ENCODE peak calls at places on chromosome 20, in five cellular contexts. X, I, B, N and V are unnamed samples.
A peak's percentile ranks its signal among the peaks of the same experiment; 100 is the strongest.

GRCh38 chr20:63320616-63321147 is 27.7 kb downstream of the COL20A1 start:
- DNase-seq in N (no peak), X (no peak), B (peak; percentile 19), I (no peak), V (no peak)

GRCh38 chr20:22861231-22861980 is 173.7 kb upstream of the SSTR4 start:
- DNase-seq in X (no peak), B (no peak), N (no peak), I (no peak), V (no peak)

GRCh38 chr20:5065489-5066383 is 54.0 kb downstream of the PCNA start:
- DNase-seq in I (peak; percentile 26), X (peak; percentile 98), B (peak; percentile 70), N (no peak), V (peak; percentile 70)

GRCh38 chr20:41380551-41381262 is 14.1 kb upstream of the EMILIN3 start:
- DNase-seq in N (no peak), B (no peak), I (no peak), X (no peak), V (no peak)

GRCh38 chr20:45470262-45470931 is 844 bp downstream of the WFDC2 start:
- DNase-seq in I (peak; percentile 68), B (peak; percentile 40), X (no peak), N (no peak), V (peak; percentile 67)

GRCh38 chr20:16821211-16822089 is 73.3 kb downstream of the OTOR start:
- DNase-seq in I (peak; percentile 9), N (no peak), X (peak; percentile 65), B (no peak), V (no peak)

GRCh38 chr20:19440660-19441527 is 228.5 kb downstream of the SLC24A3 start:
- DNase-seq in N (no peak), X (no peak), I (no peak), B (no peak), V (no peak)

GRCh38 chr20:44644384-44645131 is 6.9 kb downstream of the ADA start:
- DNase-seq in N (no peak), X (peak; percentile 21), B (no peak), I (no peak), V (no peak)

GRCh38 chr20:29878281-29878741 is 1379.2 kb upstream of the DEFB115 start:
- DNase-seq in X (peak; percentile 69), I (peak; percentile 9), B (no peak), N (no peak), V (peak; percentile 26)

GRCh38 chr20:64144144-64144912 is 19.9 kb upstream of the MYT1 start:
- DNase-seq in I (no peak), B (no peak), X (no peak), N (no peak), V (no peak)

GRCh38 chr20:45782890-45783289 is 8.8 kb downstream of the WFDC3 start:
- DNase-seq in N (no peak), B (no peak), I (no peak), X (no peak), V (no peak)

GRCh38 chr20:43525016-43525415 is 17.5 kb downstream of the L3MBTL1 start:
- DNase-seq in N (no peak), I (no peak), B (no peak), X (no peak), V (no peak)

GRCh38 chr20:62735331-62735821 is 26.7 kb downstream of the NTSR1 start:
- DNase-seq in X (no peak), N (no peak), B (no peak), I (peak; percentile 5), V (no peak)

GRCh38 chr20:4053516-4053919 is 38.2 kb upstream of the RNF24 start:
- DNase-seq in B (no peak), X (no peak), I (no peak), N (no peak), V (no peak)

GRCh38 chr20:52746768-52747167 is 225.4 kb upstream of the TSHZ2 start:
- DNase-seq in X (no peak), N (no peak), B (no peak), I (no peak), V (no peak)

GRCh38 chr20:36542019-36542488 is 735 bp downstream of the MYL9 start:
- DNase-seq in B (peak; percentile 78), N (peak; percentile 47), X (peak; percentile 39), I (peak; percentile 38), V (no peak)

GRCh38 chr20:59412896-59413295 is 112.5 kb downstream of the EDN3 start:
- DNase-seq in N (no peak), B (no peak), I (no peak), X (peak; percentile 31), V (no peak)

GRCh38 chr20:39676857-39677351 is 714.8 kb downstream of the DHX35 start:
- DNase-seq in I (peak; percentile 35), B (no peak), X (peak; percentile 5), N (no peak), V (no peak)

GRCh38 chr20:49937023-49937929 is 1.1 kb downstream of the RNF114 start:
- DNase-seq in N (no peak), B (no peak), X (no peak), I (peak; percentile 42), V (no peak)

GRCh38 chr20:38246357-38247165 is 14.0 kb downstream of the KIAA1755 start:
- DNase-seq in I (no peak), B (peak; percentile 58), N (no peak), X (no peak), V (no peak)

GRCh38 chr20:38247166-38247509 is 13.4 kb downstream of the KIAA1755 start:
- DNase-seq in X (no peak), I (no peak), B (no peak), N (no peak), V (no peak)

GRCh38 chr20:38243617-38244016 is 16.9 kb downstream of the KIAA1755 start:
- DNase-seq in I (no peak), X (no peak), B (no peak), N (no peak), V (no peak)

GRCh38 chr20:38242848-38243449 is 17.6 kb downstream of the KIAA1755 start:
- DNase-seq in I (no peak), X (peak; percentile 71), B (no peak), N (no peak), V (no peak)

GRCh38 chr20:38245753-38246152 is 14.8 kb downstream of the KIAA1755 start:
- DNase-seq in N (peak; percentile 51), I (no peak), B (no peak), X (no peak), V (no peak)
- TF ChIP-seq EP300 in N (peak; percentile 73), I (no peak), B (peak; percentile 35), X (no peak), V (peak; percentile 88)

DNA sequence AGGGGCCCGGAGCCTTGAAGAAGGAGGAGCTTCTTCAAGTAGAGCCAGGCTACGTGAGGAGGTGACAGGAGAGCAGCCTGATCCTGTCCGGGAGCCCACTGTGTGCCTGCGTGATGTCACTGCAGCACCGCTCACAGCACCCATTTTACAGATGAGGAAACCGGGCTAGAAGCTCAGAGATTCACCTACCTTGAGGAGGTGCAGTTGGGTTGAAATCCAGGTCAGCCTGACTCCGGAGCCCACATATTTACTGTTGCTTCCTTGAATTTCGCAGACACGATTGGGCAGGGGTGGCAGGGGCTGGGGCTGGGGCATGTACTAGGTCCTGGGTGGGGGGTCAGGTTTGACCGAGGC is 12.5 kb downstream of the VSTM2L start:
- DNase-seq in X (no peak), I (no peak), N (no peak), B (no peak), V (no peak)
- H3K4me1 ChIP-seq in X (peaks cover 12% of the 10 kb centered on the region), I (peaks cover 7% of the 10 kb centered on the region), N (peaks cover 6% of the 10 kb centered on the region), B (no peaks in the 10 kb centered on the region), V (peaks cover 14% of the 10 kb centered on the region)

GRCh38 chr20:6180531-6180930 is 57.7 kb upstream of the FERMT1 start:
- DNase-seq in X (no peak), I (no peak), B (no peak), N (no peak), V (no peak)

GRCh38 chr20:6184086-6184485 is 61.3 kb upstream of the FERMT1 start:
- DNase-seq in I (no peak), B (no peak), X (no peak), N (no peak), V (no peak)

GRCh38 chr20:6185268-6185667 is 62.4 kb upstream of the FERMT1 start:
- DNase-seq in N (no peak), I (no peak), B (no peak), X (no peak), V (no peak)
- TF ChIP-seq EP300 in N (no peak), I (no peak), B (no peak), X (no peak), V (no peak)

GRCh38 chr20:32337937-32338661 is 20.0 kb upstream of the ASXL1 start:
- DNase-seq in I (no peak), N (no peak), X (no peak), B (no peak), V (no peak)

GRCh38 chr20:32336918-32337347 is 21.2 kb upstream of the ASXL1 start:
- DNase-seq in X (peak; percentile 57), N (peak; percentile 25), I (no peak), B (no peak), V (no peak)

GRCh38 chr20:32338665-32339064 is 19.5 kb upstream of the ASXL1 start:
- DNase-seq in N (no peak), I (no peak), X (no peak), B (no peak), V (no peak)

GRCh38 chr20:32343438-32343837 is 14.7 kb upstream of the ASXL1 start:
- DNase-seq in X (no peak), N (no peak), I (no peak), B (no peak), V (no peak)

GRCh38 chr20:32339116-32339515 is 19.0 kb upstream of the ASXL1 start:
- DNase-seq in N (no peak), X (no peak), I (no peak), B (no peak), V (peak; percentile 46)
- H3K4me1 ChIP-seq in N (no peaks in the 10 kb centered on the region), X (peaks cover 7% of the 10 kb centered on the region), I (no peaks in the 10 kb centered on the region), B (no peaks in the 10 kb centered on the region), V (peaks cover 43% of the 10 kb centered on the region)

DNA sequence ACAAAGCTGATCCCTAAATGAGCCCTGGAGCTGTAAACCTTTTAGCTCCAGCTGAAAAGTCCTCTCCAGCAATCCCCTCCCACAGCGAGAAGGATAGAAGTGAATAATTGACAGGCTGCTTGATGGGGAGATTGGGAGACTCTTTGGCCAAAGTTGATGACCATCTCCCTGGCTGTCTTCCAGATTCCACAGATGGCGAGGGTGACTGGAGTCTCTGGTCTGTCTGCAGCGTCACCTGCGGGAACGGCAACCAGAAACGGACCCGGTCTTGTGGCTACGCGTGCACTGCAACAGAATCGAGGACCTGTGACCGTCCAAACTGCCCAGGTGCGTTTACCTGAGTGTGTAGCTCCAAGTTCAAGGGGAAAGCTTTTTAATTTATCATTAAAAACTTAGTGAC is 67.3 kb downstream of the ISM1 start:
- DNase-seq in X (no peak), B (no peak), I (no peak), N (no peak), V (no peak)
- TF ChIP-seq EP300 in X (no peak), B (no peak), I (no peak), N (no peak), V (no peak)

GRCh38 chr20:57704245-57704644 is 5.6 kb downstream of the PMEPA1 start:
- DNase-seq in B (no peak), I (no peak), X (no peak), N (no peak), V (no peak)

GRCh38 chr20:57703013-57703412 is 6.8 kb downstream of the PMEPA1 start:
- DNase-seq in I (peak; percentile 39), X (no peak), N (no peak), B (no peak), V (no peak)

GRCh38 chr20:57707849-57708693 is 1.7 kb downstream of the PMEPA1 start:
- DNase-seq in B (no peak), X (no peak), I (no peak), N (no peak), V (peak; percentile 40)

GRCh38 chr20:57707320-57707719 is 2.5 kb downstream of the PMEPA1 start:
- DNase-seq in N (no peak), I (no peak), B (no peak), X (no peak), V (no peak)

GRCh38 chr20:57705103-57705899 is 4.5 kb downstream of the PMEPA1 start:
- DNase-seq in I (no peak), X (no peak), B (no peak), N (no peak), V (no peak)
- H3K4me1 ChIP-seq in I (peaks cover 9% of the 10 kb centered on the region), X (peaks cover 71% of the 10 kb centered on the region), B (peaks cover 6% of the 10 kb centered on the region), N (peaks cover 12% of the 10 kb centered on the region), V (peaks cover 26% of the 10 kb centered on the region)